ENCODE peak calls at places on chromosomes 2 and 18, in six cellular contexts. X is AG04449, Q is dorsolateral prefrontal cortex, B is astrocyte of the spinal cord, K is WERI-Rb-1, S is Calu3. G is an unnamed sample.

GRCh38 chr2:95004702-95005101 is 20.8 kb upstream of the MAL start:
- DNase-seq in X (no peak), Q (no peak), B (no peak), K (no peak), S (no peak), G (no peak)

GRCh38 chr2:200406379-200406778 is 99.9 kb downstream of the SPATS2L start:
- DNase-seq in X (no peak), Q (no peak), B (no peak), K (no peak), S (no peak), G (no peak)

GRCh38 chr2:132816234-132816633 is 146.2 kb upstream of the LYPD1 start:
- DNase-seq in X (no peak), Q (no peak), B (peak), K (no peak), S (no peak), G (no peak)

GRCh38 chr2:8752385-8752784 is 70.5 kb downstream of the ID2 start:
- DNase-seq in X (no peak), Q (no peak), B (no peak), K (no peak), S (no peak), G (no peak)

GRCh38 chr2:127410871-127411396 is 7.3 kb upstream of the PROC start:
- DNase-seq in X (no peak), Q (no peak), B (peak), K (no peak), S (no peak), G (peak)

GRCh38 chr2:45344071-45344470 is 267.0 kb downstream of the SRBD1 start:
- DNase-seq in X (no peak), Q (no peak), B (no peak), K (no peak), S (no peak), G (no peak)

GRCh38 chr18:9719421-9719981 is 11.4 kb downstream of the RAB31 start:
- DNase-seq in X (no peak), Q (no peak), B (peak), K (no peak), S (no peak), G (peak)

GRCh38 chr2:234670052-234670451 is 173.2 kb upstream of the ARL4C start:
- DNase-seq in X (peak), Q (no peak), B (peak), K (no peak), S (no peak), G (peak)

GRCh38 chr2:39865751-39866150 is 86.7 kb upstream of the THUMPD2 start:
- DNase-seq in X (no peak), Q (no peak), B (no peak), K (no peak), S (no peak), G (no peak)

GRCh38 chr2:128263902-128264331 is 54.8 kb downstream of the HS6ST1 start:
- DNase-seq in X (no peak), Q (no peak), B (no peak), K (no peak), S (no peak), G (no peak)

GRCh38 chr2:191666733-191667132 is 11.2 kb upstream of the NABP1 start:
- DNase-seq in X (no peak), Q (no peak), B (no peak), K (no peak), S (no peak), G (no peak)

GRCh38 chr2:134072973-134073490 is 180.8 kb upstream of the MGAT5 start:
- DNase-seq in X (no peak), Q (no peak), B (no peak), K (no peak), S (no peak), G (no peak)

GRCh38 chr2:128445533-128445900 is 126.8 kb upstream of the HS6ST1 start:
- DNase-seq in X (no peak), Q (no peak), B (no peak), K (peak), S (no peak), G (no peak)

GRCh38 chr2:23526114-23526513 is 141.1 kb downstream of the KLHL29 start:
- DNase-seq in X (no peak), Q (no peak), B (no peak), K (no peak), S (no peak), G (no peak)

GRCh38 chr2:455046-455705 is 167.3 kb upstream of the ALKAL2 start:
- DNase-seq in X (no peak), Q (no peak), B (no peak), K (no peak), S (no peak), G (no peak)

GRCh38 chr18:48864876-48865275 is 85.9 kb downstream of the SMAD7 start:
- DNase-seq in X (no peak), Q (no peak), B (no peak), K (no peak), S (no peak), G (no peak)

GRCh38 chr2:16283071-16283850 is 342.9 kb downstream of the MYCN start:
- DNase-seq in X (no peak), Q (no peak), B (no peak), K (no peak), S (no peak), G (no peak)

GRCh38 chr2:238255146-238255545 is 15.3 kb upstream of the HES6 start:
- DNase-seq in X (no peak), Q (no peak), B (no peak), K (peak), S (no peak), G (no peak)

GRCh38 chr2:15608392-15608761 is 16.7 kb downstream of the DDX1 start:
- DNase-seq in X (no peak), Q (no peak), B (no peak), K (no peak), S (no peak), G (no peak)

GRCh38 chr2:223944704-223945531 is at the start of gene WDFY1:
- DNase-seq in X (no peak), Q (peak), B (peak), K (peak), S (peak), G (peak)

GRCh38 chr2:120461092-120461491 is 115.2 kb downstream of the INHBB start:
- DNase-seq in X (no peak), Q (no peak), B (no peak), K (no peak), S (no peak), G (no peak)

GRCh38 chr2:120820263-120820884 is 84.7 kb downstream of the GLI2 start:
- DNase-seq in X (no peak), Q (no peak), B (peak), K (peak), S (no peak), G (no peak)

DNA sequence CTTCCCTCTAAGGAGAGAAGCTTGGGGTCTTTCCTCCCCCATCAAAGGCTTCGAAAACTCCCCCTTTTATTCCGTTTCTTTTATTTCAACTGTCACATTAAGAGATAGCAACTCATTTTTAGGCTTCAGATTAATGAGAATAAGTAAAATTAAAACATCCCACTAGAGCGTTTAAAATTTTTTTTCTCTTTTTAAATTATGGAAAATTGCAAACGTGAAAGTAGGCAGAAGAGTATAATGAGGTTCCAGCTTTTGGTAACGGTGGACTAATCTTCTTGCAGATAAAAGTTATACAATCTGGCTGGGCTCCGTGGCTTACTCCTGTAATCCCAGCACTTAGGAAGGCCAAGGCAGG is 21.9 kb upstream of the RMP24 start:
- DNase-seq in X (no peak), Q (no peak), B (no peak), K (peak), S (no peak), G (no peak)
- TF ChIP-seq CTCF in X (no peak), Q (peak), B (no peak), K (no peak), S (no peak), G (peak)

GRCh38 chr2:202815548-202816420 is 55.8 kb downstream of the ICA1L start:
- DNase-seq in X (no peak), Q (peak), B (no peak), K (no peak), S (no peak), G (no peak)
- TF ChIP-seq CTCF in X (no peak), Q (no peak), B (no peak), K (no peak), S (no peak), G (no peak)

GRCh38 chr18:67589325-67589724 is 72.8 kb upstream of the DSEL start:
- DNase-seq in X (no peak), Q (no peak), B (no peak), K (no peak), S (no peak), G (no peak)

GRCh38 chr18:67596003-67596402 is 79.5 kb upstream of the DSEL start:
- DNase-seq in X (no peak), Q (no peak), B (no peak), K (no peak), S (no peak), G (no peak)

GRCh38 chr18:67586101-67586500 is 69.6 kb upstream of the DSEL start:
- DNase-seq in X (no peak), Q (no peak), B (no peak), K (no peak), S (no peak), G (no peak)

GRCh38 chr18:67590571-67591141 is 74.1 kb upstream of the DSEL start:
- DNase-seq in X (no peak), Q (no peak), B (peak), K (no peak), S (no peak), G (no peak)
- TF ChIP-seq CTCF in X (no peak), Q (peak), B (peak), K (no peak), S (no peak), G (no peak)

DNA sequence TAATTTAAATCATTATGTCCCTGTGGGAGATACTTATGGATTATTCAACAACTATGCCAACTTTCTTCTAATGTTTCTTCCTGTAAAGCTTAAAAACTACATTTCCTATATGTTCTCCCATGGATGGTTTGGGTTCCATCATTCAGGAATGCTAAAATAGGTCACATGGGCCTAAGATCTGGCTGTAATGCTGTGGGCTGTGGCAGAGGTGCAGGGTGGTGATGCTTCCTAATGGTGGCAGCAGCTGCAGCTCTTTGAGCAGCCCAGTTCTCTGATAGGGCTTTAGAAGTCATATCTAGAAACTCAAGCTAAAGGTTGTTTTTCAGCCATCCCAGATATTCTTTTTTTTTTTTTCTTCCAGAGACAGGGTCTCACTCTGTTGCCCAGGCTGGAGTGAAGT is 266.1 kb downstream of the ZNF385B start:
- DNase-seq in X (no peak), Q (no peak), B (no peak), K (peak), S (no peak), G (no peak)
- TF ChIP-seq CTCF in X (no peak), Q (no peak), B (no peak), K (peak), S (no peak), G (no peak)

DNA sequence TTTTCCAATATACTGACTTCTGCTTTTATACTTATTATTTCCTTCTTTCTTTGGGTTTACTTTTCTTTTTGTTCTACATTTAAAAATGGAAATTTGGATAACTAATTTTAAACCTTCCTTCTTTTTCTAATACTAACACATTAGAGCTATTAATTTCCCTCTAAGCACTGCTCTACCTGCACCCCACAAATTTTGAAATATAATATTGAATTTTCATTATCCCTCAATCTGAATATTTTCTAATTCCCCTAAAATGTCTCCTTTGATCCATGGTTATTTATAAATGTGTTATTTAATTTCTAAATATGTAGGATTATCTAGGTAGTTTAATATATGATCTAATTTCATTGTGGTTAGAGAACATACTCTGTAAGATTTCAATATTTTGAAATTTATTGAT is 63.4 kb upstream of the LGALSL start:
- DNase-seq in X (no peak), Q (no peak), B (no peak), K (no peak), S (no peak), G (no peak)
- TF ChIP-seq CTCF in X (no peak), Q (no peak), B (no peak), K (no peak), S (no peak), G (no peak)

DNA sequence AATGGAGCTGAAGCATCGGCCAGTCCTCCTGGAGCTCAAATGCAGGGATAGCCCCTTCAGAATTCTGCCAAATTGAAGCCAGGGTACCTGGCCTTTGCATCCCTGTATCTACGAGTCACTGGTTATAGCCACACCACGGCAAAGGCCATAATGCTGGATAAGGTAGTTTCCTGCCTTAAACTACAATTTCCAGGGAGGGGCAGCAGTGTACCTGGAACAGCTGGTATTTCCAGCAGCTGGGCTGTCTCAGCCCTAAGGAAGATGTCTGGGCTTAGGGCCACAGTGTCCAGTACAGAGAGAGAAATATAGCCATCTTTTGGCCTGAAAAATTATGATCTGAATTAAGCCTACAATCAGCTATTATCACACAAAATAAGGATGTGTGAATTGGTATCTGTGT is 180.3 kb downstream of the GCA start:
- DNase-seq in X (no peak), Q (no peak), B (no peak), K (peak), S (peak), G (peak)
- TF ChIP-seq CTCF in X (no peak), Q (no peak), B (no peak), K (peak), S (no peak), G (no peak)

G was measured in RWPE1.